ENCODE peak calls at places on chromosomes 16 and 17, in five cellular contexts. T, S, Y, M and W are unnamed samples.

GRCh38 chr17:48693178-48693577 is 29.1 kb downstream of the PRAC1 start:
- DNase-seq in S (no peak), Y (no peak), M (no peak), T (no peak), W (no peak)

GRCh38 chr17:61401280-61402072 is 1.8 kb downstream of the TBX2 start:
- DNase-seq in S (no peak), Y (no peak), T (no peak), M (peak; percentile 21), W (no peak)

GRCh38 chr16:75260856-75261589 is 9.6 kb upstream of the BCAR1 start:
- DNase-seq in Y (no peak), T (no peak), M (no peak), S (no peak), W (peak; percentile 46)

GRCh38 chr17:10177921-10178788 is 20.3 kb downstream of the GAS7 start:
- DNase-seq in S (no peak), T (no peak), Y (peak; percentile 75), M (peak; percentile 33), W (peak; percentile 57)

GRCh38 chr17:77287432-77288068 is 146.8 kb downstream of the SEC14L1 start:
- DNase-seq in S (peak; percentile 83), Y (no peak), M (peak; percentile 69), T (peak; percentile 79), W (no peak)

GRCh38 chr16:55370762-55371482 is 46.9 kb downstream of the IRX6 start:
- DNase-seq in Y (peak; percentile 63), T (peak; percentile 73), M (peak; percentile 93), S (peak; percentile 50), W (peak; percentile 82)

GRCh38 chr17:44102845-44103622 is 20.4 kb downstream of the HDAC5 start:
- DNase-seq in S (no peak), T (no peak), M (no peak), Y (no peak), W (no peak)

GRCh38 chr17:50686494-50687199 is 21.1 kb downstream of the ANKRD40 start:
- DNase-seq in S (peak; percentile 88), T (peak; percentile 95), M (no peak), Y (no peak), W (peak; percentile 92)

GRCh38 chr17:65677932-65678331 is 116.5 kb upstream of the AXIN2 start:
- DNase-seq in M (no peak), T (no peak), Y (no peak), S (no peak), W (no peak)

GRCh38 chr16:66389256-66390175 is 23.0 kb downstream of the CDH5 start:
- DNase-seq in S (no peak), Y (no peak), M (no peak), T (peak; percentile 43), W (no peak)

GRCh38 chr17:45310380-45311324 is 6.2 kb downstream of the MAP3K14 start:
- DNase-seq in Y (no peak), S (peak; percentile 92), M (no peak), T (no peak), W (peak; percentile 78)

GRCh38 chr16:12613992-12614661 is 189.6 kb downstream of the CPPED1 start:
- DNase-seq in T (no peak), M (no peak), S (no peak), Y (no peak), W (no peak)

GRCh38 chr16:7405166-7405565 is 72.5 kb downstream of the RBFOX1 start:
- DNase-seq in M (peak; percentile 82), T (no peak), Y (peak; percentile 36), S (peak; percentile 56), W (no peak)

GRCh38 chr17:63696381-63696961 is 3.5 kb downstream of the LIMD2 start:
- DNase-seq in M (peak; percentile 75), S (peak; percentile 31), Y (no peak), T (no peak), W (no peak)

GRCh38 chr17:15451681-15452080 is 15.7 kb downstream of the CDRT4 start:
- DNase-seq in T (no peak), Y (no peak), S (no peak), M (no peak), W (no peak)

GRCh38 chr17:80857721-80858171 is 133.9 kb upstream of the CHMP6 start:
- DNase-seq in S (no peak), T (peak; percentile 60), Y (no peak), M (no peak), W (no peak)

GRCh38 chr16:2388139-2388874 is 40.9 kb upstream of the CCNF start:
- DNase-seq in S (peak; percentile 55), M (no peak), T (no peak), Y (no peak), W (no peak)

GRCh38 chr17:27526603-27527002 is 70.4 kb downstream of the KSR1 start:
- DNase-seq in M (peak; percentile 44), S (peak; percentile 77), Y (no peak), T (peak; percentile 71), W (no peak)

GRCh38 chr17:56009795-56010715 is 143.2 kb upstream of the ANKFN1 start:
- DNase-seq in M (peak; percentile 77), S (no peak), T (no peak), Y (peak; percentile 2), W (no peak)

GRCh38 chr17:80312621-80313135 is 52.0 kb downstream of the RNF213 start:
- DNase-seq in T (no peak), Y (no peak), S (no peak), M (no peak), W (peak; percentile 64)

DNA sequence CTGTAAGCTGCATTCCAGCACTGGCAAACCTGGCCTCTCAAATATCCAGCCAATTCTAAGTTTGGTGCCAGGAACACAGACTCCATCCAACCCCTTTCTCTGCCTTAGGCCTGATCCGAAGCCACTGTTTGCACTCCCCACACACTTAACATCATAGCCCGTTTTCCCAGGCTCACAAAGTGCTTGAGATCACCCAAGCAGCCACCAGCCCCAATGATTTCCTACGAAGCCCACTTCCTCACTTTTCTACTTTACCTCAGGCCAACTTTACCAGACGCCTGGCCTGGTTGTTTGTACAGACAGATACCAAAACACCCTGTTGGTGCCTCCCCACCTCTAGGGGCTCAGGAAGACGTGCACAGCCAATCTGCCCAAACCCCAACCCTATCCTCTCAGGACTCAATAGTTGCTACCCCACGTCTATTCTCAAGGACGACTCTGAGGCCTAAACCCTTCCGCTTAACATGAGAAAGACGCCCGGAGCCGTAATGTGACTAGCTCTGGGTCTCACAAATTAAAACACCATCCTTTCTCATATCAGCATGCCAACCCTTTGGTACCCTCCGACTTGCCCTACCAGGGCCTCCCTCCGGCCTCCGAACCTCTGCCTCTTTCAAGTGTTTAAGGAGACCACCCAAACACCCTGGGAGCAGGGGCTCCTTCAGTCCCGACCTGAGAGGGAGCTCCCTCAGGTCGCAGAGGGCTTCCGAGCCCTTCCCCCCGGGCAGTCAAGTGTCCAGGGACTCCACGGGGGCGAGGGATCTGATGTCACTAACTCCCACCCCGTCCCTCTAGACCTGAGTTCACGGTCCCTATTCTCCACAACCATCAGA is 3.4 kb upstream of the PER1 start:
- DNase-seq in S (peak; percentile 54), Y (no peak), M (peak; percentile 59), T (peak; percentile 67), W (peak; percentile 83)
- H3K4me1 ChIP-seq in S (peaks cover 68% of the 10 kb centered on the region), Y (peaks cover 9% of the 10 kb centered on the region), M (peaks cover 18% of the 10 kb centered on the region), T (peaks cover 50% of the 10 kb centered on the region), W (no peaks in the 10 kb centered on the region)

DNA sequence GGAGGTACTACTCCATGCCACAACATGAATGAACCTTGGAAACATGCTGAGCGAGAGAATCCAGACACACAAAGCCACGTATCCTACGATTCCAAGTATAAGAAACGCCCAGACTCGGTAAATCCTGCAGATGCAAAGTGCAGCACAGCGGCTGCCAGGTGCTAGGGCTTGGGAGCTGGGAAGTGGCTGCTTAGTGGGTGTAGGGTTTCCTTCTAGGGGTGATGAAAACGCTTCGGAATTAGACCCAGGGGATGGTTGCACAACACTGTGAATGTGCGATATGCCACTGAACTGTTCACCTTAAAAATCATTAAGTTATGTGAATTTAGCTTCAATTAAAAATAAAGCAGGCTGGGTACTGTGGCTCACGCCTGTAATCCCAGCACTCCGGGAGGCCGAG is 24.6 kb downstream of the ADCY9 start:
- DNase-seq in M (no peak), T (no peak), S (no peak), Y (no peak), W (no peak)
- H3K4me1 ChIP-seq in M (peaks cover 19% of the 10 kb centered on the region), T (peaks cover 32% of the 10 kb centered on the region), S (peaks cover 45% of the 10 kb centered on the region), Y (peaks cover 2% of the 10 kb centered on the region), W (peaks cover 10% of the 10 kb centered on the region)

DNA sequence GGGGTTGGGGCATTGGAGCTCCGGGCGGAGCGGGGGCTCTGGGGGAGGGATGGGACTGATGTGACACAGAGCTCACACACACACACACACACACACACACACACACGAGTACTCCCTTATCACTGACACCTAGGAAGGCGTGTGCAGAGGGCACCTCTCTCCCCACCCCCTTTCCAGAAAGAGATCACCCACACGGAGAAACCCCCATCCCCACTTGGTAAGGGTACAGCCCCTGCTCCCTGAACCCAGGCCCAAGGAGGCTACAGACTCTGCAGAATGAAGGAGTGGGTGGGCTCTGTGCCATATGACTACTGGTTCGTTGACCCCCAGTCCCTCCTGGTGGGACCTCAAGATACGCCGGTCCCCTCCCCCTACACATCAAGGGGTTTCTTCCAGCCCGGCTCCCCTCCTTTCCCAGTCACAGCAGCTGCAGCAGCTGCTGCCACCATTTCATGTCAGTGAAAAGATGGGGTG is 8.7 kb upstream of the ARHGAP23 start:
- DNase-seq in M (no peak), T (no peak), S (no peak), Y (no peak), W (no peak)
- H3K4me1 ChIP-seq in M (peaks cover 60% of the 10 kb centered on the region), T (peaks cover 50% of the 10 kb centered on the region), S (peaks cover 17% of the 10 kb centered on the region), Y (peaks cover 36% of the 10 kb centered on the region), W (no peaks in the 10 kb centered on the region)

GRCh38 chr17:57091186-57091618 is 6.2 kb downstream of the AKAP1 start:
- DNase-seq in M (no peak), T (peak; percentile 89), S (peak; percentile 74), Y (no peak), W (peak; percentile 82)

GRCh38 chr17:57092779-57093178 is 7.7 kb downstream of the AKAP1 start:
- DNase-seq in T (peak; percentile 91), Y (no peak), S (no peak), M (no peak), W (peak; percentile 61)

GRCh38 chr17:57092171-57092570 is 7.1 kb downstream of the AKAP1 start:
- DNase-seq in Y (no peak), S (no peak), T (peak; percentile 92), M (no peak), W (peak; percentile 84)

GRCh38 chr17:57089391-57089790 is 4.3 kb downstream of the AKAP1 start:
- DNase-seq in Y (no peak), M (no peak), S (no peak), T (no peak), W (no peak)

DNA sequence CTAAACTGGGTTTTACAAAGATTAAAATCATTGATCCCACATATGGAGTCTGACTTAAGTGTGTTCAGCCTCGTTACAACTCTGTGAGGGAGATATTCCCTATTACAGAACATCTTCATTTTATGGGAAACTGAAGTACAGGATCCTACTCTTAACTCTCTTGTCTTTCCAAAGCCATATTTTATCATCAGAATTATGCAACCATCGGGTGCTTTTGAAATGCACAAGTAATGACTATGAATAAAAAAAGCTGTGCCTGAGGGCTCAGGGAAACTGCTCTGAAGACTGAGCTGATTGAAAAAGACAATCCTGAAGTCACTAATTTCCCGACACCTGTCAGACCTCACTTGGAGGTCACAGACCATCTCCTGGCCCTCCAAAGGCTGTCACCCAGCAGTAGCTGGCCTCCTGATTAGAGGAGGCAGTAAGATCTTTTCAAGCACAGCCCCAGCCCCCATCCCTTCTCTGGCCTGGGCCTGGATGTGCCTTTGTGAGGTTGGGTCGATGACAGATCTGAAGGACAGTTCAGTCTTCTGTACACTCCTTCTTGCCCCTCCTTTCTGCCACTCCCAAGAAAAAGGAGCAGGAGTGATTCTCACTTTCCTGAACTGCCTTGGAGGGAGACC is 5.6 kb downstream of the AKAP1 start:
- DNase-seq in M (no peak), S (no peak), Y (no peak), T (no peak), W (no peak)
- H3K4me1 ChIP-seq in M (peaks cover 59% of the 10 kb centered on the region), S (peaks cover 68% of the 10 kb centered on the region), Y (peaks cover 15% of the 10 kb centered on the region), T (peaks cover 84% of the 10 kb centered on the region), W (peaks cover 7% of the 10 kb centered on the region)